ENCODE peak calls at places on chromosomes 5 and 9, in four cellular contexts. W is iris pigment epithelial cell, N is HCEC 1CT, Q is NCI-H460. G is an unnamed sample.

GRCh38 chr5:96597441-96598020 is 64.6 kb upstream of the CAST start:
- DNase-seq in N (peak; percentile 60), Q (peak; percentile 92), W (peak; percentile 85), G (peak; percentile 12)

GRCh38 chr9:124377551-124377950 is 37.7 kb downstream of the PSMB7 start:
- DNase-seq in N (no peak), Q (no peak), W (no peak), G (no peak)

GRCh38 chr5:14868771-14869170 is 2.8 kb downstream of the ANKH start:
- DNase-seq in N (no peak), Q (no peak), W (no peak), G (no peak)

GRCh38 chr9:106816524-106816923 is 46.4 kb upstream of the ZNF462 start:
- DNase-seq in N (no peak), W (no peak), Q (no peak), G (no peak)

GRCh38 chr5:54701179-54701578 is 183.6 kb downstream of the SNX18 start:
- DNase-seq in Q (no peak), W (peak; percentile 96), N (peak; percentile 100), G (peak; percentile 100)

GRCh38 chr9:126631254-126631653 is 17.5 kb downstream of the LMX1B start:
- DNase-seq in N (no peak), Q (no peak), W (no peak), G (no peak)

GRCh38 chr5:21225223-21226064 is 1237.4 kb upstream of the CDH18 start:
- DNase-seq in W (no peak), Q (no peak), N (no peak), G (no peak)

GRCh38 chr9:121326130-121326838 is 43.8 kb downstream of the STOM start:
- DNase-seq in N (no peak), W (peak; percentile 26), Q (peak; percentile 34), G (peak; percentile 94)

GRCh38 chr9:86407022-86407421 is 52.8 kb upstream of the TUT7 start:
- DNase-seq in W (peak; percentile 80), N (peak; percentile 63), Q (no peak), G (peak; percentile 27)